ENCODE peak calls at places on chromosomes 4 and X, in nine cellular contexts. N, V, B, T, E, W, D, U and Y are unnamed samples.

GRCh38 chr4:88938138-88938537 is 118.8 kb downstream of the FAM13A start:
- DNase-seq in N (peak), V (no peak), B (no peak), T (no peak), E (no peak), W (peak), D (peak), U (no peak), Y (no peak)

GRCh38 chrX:134025986-134026731 is 40.8 kb upstream of the GPC3 start:
- DNase-seq in N (no peak), V (no peak), B (no peak), T (no peak), E (no peak), W (no peak), D (no peak), U (no peak), Y (no peak)

GRCh38 chr4:6943012-6943869 is 33.6 kb downstream of the TBC1D14 start:
- DNase-seq in N (no peak), V (no peak), B (no peak), T (peak), E (no peak), W (no peak), D (no peak), U (no peak), Y (no peak)

GRCh38 chr4:150209140-150209829 is 131.0 kb downstream of the DCLK2 start:
- DNase-seq in N (peak), V (no peak), B (peak), T (no peak), E (no peak), W (peak), D (no peak), U (peak), Y (peak)

GRCh38 chrX:138026211-138026610 is 460.3 kb downstream of the ZIC3 start:
- DNase-seq in N (no peak), V (no peak), B (peak), T (no peak), E (no peak), W (no peak), D (no peak), U (no peak), Y (no peak)

GRCh38 chrX:71859637-71860036 is 51.0 kb upstream of the NHSL2 start:
- DNase-seq in N (peak), V (no peak), B (no peak), T (no peak), E (no peak), W (peak), D (no peak), U (no peak), Y (peak)

GRCh38 chrX:138745215-138745614 is 33.7 kb upstream of the FGF13 start:
- DNase-seq in N (peak), V (no peak), B (peak), T (no peak), E (no peak), W (peak), D (no peak), U (no peak), Y (peak)

GRCh38 chr4:145883173-145883572 is 55.5 kb downstream of the ZNF827 start:
- DNase-seq in N (no peak), V (no peak), B (no peak), T (no peak), E (no peak), W (no peak), D (no peak), U (no peak), Y (no peak)

GRCh38 chr4:30413915-30414314 is 306.3 kb upstream of the PCDH7 start:
- DNase-seq in N (no peak), V (no peak), B (no peak), T (no peak), E (no peak), W (no peak), D (no peak), U (no peak), Y (no peak)

GRCh38 chr4:57020467-57021101 is 41.9 kb downstream of the POLR2B start:
- DNase-seq in N (peak), V (no peak), B (no peak), T (no peak), E (no peak), W (peak), D (peak), U (no peak), Y (no peak)

GRCh38 chr4:158884280-158884679 is 115.5 kb downstream of the FNIP2 start:
- DNase-seq in N (no peak), V (no peak), B (no peak), T (no peak), E (no peak), W (peak), D (no peak), U (no peak), Y (no peak)

GRCh38 chrX:130171446-130172126 is at the start of gene RAB33A:
- DNase-seq in N (no peak), V (no peak), B (peak), T (peak), E (peak), W (peak), D (no peak), U (peak), Y (no peak)

GRCh38 chrX:75273483-75273882 is 402 bp upstream of the UPRT start:
- DNase-seq in N (no peak), V (no peak), B (no peak), T (no peak), E (no peak), W (no peak), D (no peak), U (no peak), Y (no peak)

GRCh38 chrX:16484338-16484737 is 165.6 kb upstream of the S100G start:
- DNase-seq in N (peak), V (no peak), B (no peak), T (no peak), E (no peak), W (peak), D (peak), U (no peak), Y (no peak)

GRCh38 chrX:53089224-53089842 is 4.6 kb upstream of the KANTR start:
- DNase-seq in N (peak), V (no peak), B (peak), T (no peak), E (no peak), W (peak), D (no peak), U (peak), Y (peak)

GRCh38 chr4:1172228-1172851 is at the start of gene SPON2:
- DNase-seq in N (no peak), V (peak), B (peak), T (peak), E (peak), W (peak), D (no peak), U (peak), Y (no peak)

GRCh38 chr4:15382669-15383273 is 45.1 kb upstream of the C1QTNF7 start:
- DNase-seq in N (no peak), V (no peak), B (no peak), T (no peak), E (no peak), W (no peak), D (no peak), U (no peak), Y (no peak)

GRCh38 chr4:168486961-168487820 is 6.9 kb upstream of the DDX60L start:
- DNase-seq in N (peak), V (no peak), B (no peak), T (no peak), E (no peak), W (peak), D (peak), U (no peak), Y (no peak)

GRCh38 chr4:140762202-140762601 is 6.0 kb upstream of the TBC1D9 start:
- DNase-seq in N (no peak), V (no peak), B (no peak), T (no peak), E (no peak), W (no peak), D (no peak), U (no peak), Y (no peak)

GRCh38 chr4:103786593-103786992 is 66.8 kb upstream of the TACR3 start:
- DNase-seq in N (no peak), V (no peak), B (no peak), T (no peak), E (no peak), W (no peak), D (no peak), U (no peak), Y (no peak)

GRCh38 chr4:148054275-148054674 is 322.4 kb downstream of the ARHGAP10 start:
- DNase-seq in N (no peak), V (no peak), B (no peak), T (no peak), E (no peak), W (no peak), D (peak), U (no peak), Y (no peak)

GRCh38 chr4:148058160-148058859 is 326.4 kb downstream of the ARHGAP10 start:
- DNase-seq in N (no peak), V (no peak), B (no peak), T (no peak), E (no peak), W (no peak), D (no peak), U (no peak), Y (no peak)

GRCh38 chr4:148057425-148058020 is 325.6 kb downstream of the ARHGAP10 start:
- DNase-seq in N (no peak), V (no peak), B (no peak), T (no peak), E (no peak), W (no peak), D (no peak), U (no peak), Y (no peak)

GRCh38 chr4:148055844-148056243 is 324.0 kb downstream of the ARHGAP10 start:
- DNase-seq in N (no peak), V (no peak), B (no peak), T (no peak), E (no peak), W (no peak), D (no peak), U (no peak), Y (no peak)

DNA sequence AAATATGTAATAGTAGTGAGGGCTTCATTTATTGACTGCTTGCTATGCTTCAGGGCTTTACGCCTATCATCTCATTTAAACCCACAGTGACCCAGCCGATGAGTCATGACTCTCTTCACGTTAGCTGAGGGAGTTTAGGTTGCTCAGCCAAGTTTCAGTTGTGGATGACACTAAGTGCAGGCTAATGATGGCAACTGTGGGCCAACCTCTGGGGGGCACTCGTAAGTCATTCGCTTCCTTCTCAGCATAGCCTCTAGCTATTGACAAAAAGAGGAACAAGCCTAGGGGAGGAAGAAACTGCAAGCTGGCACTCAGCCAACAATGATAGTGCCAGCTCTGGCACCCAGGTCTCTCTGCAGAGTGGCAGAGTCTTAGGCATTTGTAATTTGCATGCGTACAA is 325.0 kb downstream of the ARHGAP10 start:
- DNase-seq in N (peak), V (peak), B (peak), T (no peak), E (peak), W (peak), D (no peak), U (peak), Y (peak)
- TF ChIP-seq CTCF in N (no peak), V (peak), B (peak), T (no peak), E (no peak), W (no peak), D (peak), U (no peak), Y (peak)

GRCh38 chrX:43121637-43122036 is 343.7 kb upstream of the PPP1R2C start:
- DNase-seq in N (peak), V (no peak), B (no peak), T (no peak), E (no peak), W (no peak), D (no peak), U (no peak), Y (no peak)
- TF ChIP-seq CTCF in N (peak), V (no peak), B (no peak), T (no peak), E (no peak), W (no peak), D (peak), U (no peak), Y (no peak)

DNA sequence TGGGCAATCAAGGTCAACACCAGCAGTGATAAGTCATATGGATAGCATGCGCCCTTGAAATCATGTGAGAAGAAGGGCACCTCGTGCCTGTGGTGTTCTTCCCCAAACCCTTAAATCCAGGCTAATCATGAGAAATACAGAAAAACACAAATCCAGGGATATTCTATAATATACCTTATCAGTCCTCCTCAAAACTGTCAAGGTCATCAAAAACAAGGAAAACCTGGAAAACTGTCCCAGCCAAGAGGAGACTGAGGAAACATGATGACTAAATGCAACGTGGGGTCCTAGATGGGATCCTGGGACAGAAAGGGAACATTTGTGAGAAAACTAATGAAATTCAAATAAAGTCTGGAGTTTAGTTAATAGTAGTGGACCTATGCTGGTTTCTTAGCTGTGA is 201.8 kb upstream of the FAM9B start:
- DNase-seq in N (no peak), V (no peak), B (no peak), T (no peak), E (no peak), W (no peak), D (no peak), U (no peak), Y (no peak)
- TF ChIP-seq CTCF in N (no peak), V (no peak), B (no peak), T (no peak), E (no peak), W (no peak), D (no peak), U (no peak), Y (no peak)

GRCh38 chrX:119288890-119289393 is 52.9 kb downstream of the PGRMC1 start:
- DNase-seq in N (no peak), V (no peak), B (no peak), T (no peak), E (no peak), W (no peak), D (no peak), U (no peak), Y (no peak)

DNA sequence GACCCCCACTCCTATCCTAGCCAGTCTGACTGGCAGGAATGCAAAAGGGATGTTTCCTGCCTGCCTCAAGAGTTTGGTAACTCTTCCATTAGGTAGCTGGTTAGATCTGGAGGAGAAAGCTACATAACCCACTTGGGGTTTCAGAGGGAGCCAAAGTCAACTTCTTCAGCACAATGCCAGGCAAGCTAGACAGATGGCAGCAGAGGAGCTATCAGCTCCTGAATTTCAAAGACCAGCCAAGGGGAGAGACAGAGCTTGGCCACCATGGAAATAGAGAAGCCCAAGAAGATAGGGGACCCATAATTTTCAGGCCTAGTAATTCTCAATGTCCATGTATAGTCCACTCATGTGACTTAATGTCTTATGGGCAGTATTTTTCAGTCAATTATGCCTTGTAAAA is 56.4 kb downstream of the PGRMC1 start:
- DNase-seq in N (peak), V (no peak), B (no peak), T (no peak), E (no peak), W (no peak), D (no peak), U (no peak), Y (no peak)
- TF ChIP-seq CTCF in N (peak), V (no peak), B (no peak), T (no peak), E (no peak), W (peak), D (peak), U (no peak), Y (no peak)

DNA sequence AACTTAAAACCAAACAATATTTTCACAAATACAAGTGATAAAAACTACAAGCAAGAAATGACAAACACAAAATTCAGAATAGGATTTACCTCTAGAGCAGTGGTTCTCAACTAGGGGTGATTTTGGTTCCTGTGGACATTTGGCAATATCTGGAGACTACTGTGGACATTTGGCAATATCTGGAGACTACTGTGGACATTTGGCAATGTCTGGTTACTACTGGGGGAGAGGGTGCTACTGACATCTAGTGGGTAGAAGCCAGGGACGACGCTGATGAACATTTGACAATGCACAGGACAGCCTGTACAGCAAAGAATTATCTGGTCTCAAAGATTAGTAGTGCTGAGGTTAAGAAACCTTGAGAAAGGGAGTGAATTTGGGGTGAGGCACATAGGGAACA is 169.8 kb downstream of the CLCN4 start:
- DNase-seq in N (no peak), V (peak), B (no peak), T (no peak), E (no peak), W (peak), D (no peak), U (no peak), Y (no peak)
- TF ChIP-seq CTCF in N (no peak), V (peak), B (peak), T (no peak), E (no peak), W (peak), D (peak), U (peak), Y (peak)

DNA sequence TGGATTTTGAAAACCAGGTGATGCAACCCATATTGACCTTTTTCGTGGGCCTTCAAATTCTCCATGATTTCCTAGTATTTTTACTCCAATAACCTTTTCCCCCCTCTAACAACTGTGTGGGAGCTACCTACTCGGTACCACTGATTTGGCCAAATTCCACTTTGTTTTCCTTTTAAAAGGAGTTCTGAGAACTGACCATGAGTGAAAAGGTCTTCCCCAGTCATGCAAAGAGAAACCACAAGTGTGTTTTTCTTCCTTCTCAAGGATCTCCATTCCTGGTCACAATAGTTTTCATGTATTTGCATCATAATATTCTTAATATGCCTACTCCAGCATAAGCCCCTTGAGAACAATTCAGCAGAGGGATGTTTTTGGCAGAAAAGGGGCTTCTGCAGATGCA is 195.3 kb upstream of the ANXA3 start:
- DNase-seq in N (no peak), V (no peak), B (no peak), T (no peak), E (no peak), W (no peak), D (no peak), U (no peak), Y (no peak)
- TF ChIP-seq CTCF in N (no peak), V (no peak), B (no peak), T (no peak), E (no peak), W (no peak), D (no peak), U (no peak), Y (no peak)

DNA sequence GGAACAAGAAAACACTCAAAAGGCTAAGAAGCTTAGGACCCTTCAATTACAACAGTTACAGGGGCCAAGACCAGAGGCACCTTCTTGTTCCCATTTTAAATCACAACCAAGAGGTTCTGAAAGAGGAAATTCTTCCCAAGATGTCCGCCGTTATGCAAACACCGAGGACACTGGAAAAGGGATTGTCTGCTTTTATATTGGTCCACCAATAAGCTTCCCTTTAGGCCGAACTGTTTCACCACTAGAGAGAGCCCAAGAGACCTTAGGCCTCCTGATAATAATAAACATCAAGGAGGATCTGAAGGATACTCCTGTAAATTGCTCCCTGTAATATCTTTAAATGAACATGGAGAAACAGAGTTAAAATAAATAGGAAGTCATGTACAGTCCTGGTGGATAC is 92.6 kb upstream of the NLRP2B start:
- DNase-seq in N (no peak), V (no peak), B (no peak), T (no peak), E (no peak), W (no peak), D (no peak), U (no peak), Y (no peak)
- TF ChIP-seq CTCF in N (no peak), V (no peak), B (no peak), T (no peak), E (no peak), W (no peak), D (no peak), U (no peak), Y (no peak)

DNA sequence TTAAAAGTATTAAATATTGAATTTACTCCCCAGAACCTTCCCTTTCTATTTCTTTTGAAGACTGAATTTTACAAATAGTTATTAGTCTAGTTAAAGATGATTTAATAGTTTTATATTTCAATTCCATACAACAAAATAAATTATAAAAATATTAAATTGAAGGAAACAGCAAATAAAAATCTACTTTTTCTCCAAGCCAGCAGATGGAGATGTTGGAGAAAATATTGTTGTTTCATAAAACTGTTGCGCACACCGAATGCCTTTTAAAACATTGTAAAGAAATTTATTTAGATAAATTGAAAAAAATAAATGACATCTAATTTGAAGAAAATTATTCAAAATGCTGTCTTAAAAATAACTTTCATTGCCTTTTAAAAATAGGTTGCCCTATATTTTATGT is 5.5 kb downstream of the GRIA2 start:
- DNase-seq in N (no peak), V (no peak), B (no peak), T (no peak), E (no peak), W (no peak), D (no peak), U (no peak), Y (no peak)
- TF ChIP-seq CTCF in N (no peak), V (no peak), B (no peak), T (no peak), E (no peak), W (no peak), D (no peak), U (no peak), Y (no peak)

DNA sequence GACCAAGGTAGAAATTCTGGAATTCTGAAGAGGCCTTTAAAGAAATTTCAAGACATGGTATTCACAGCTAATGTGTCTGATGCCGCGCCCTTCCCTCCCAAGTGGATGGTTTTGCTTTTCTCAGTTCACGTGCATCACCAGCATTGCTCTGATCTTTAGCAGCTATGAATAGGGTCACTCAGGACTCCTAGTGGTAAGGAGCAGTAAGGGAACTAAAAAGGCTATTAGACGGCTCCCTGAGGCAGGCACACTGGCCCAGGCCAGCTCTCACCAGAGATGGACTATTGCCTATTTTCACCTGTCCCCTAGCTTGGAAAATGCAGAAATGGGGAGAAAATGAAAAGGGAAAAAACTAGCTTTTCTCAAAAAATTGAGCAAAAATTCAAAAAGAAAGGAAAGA is 447.5 kb upstream of the RASGEF1B start:
- DNase-seq in N (peak), V (no peak), B (peak), T (no peak), E (no peak), W (no peak), D (peak), U (no peak), Y (no peak)
- TF ChIP-seq CTCF in N (peak), V (peak), B (peak), T (no peak), E (no peak), W (peak), D (peak), U (no peak), Y (no peak)

GRCh38 chr4:2423695-2424094 is 4.9 kb downstream of the CFAP99 start:
- DNase-seq in N (no peak), V (no peak), B (no peak), T (no peak), E (no peak), W (no peak), D (no peak), U (no peak), Y (no peak)
- TF ChIP-seq CTCF in N (no peak), V (no peak), B (no peak), T (no peak), E (no peak), W (no peak), D (no peak), U (no peak), Y (no peak)